ENCODE peak calls at places on chromosomes 4 and X, in seven cellular contexts. One of them, this sample, is unnamed.

GRCh38 chr4:38889143-38889542 is 21.5 kb downstream of the FAM114A1 start:
- DNase-seq in cardiac fibroblast: peak
- DNase-seq in posterior cingulate gyrus: no peak
- DNase-seq in heart left ventricle: no peak
- DNase-seq in GM12891: peak
- DNase-seq in memory B cell: no peak
- DNase-seq in SIG-M5: no peak
- DNase-seq in this sample: no peak

GRCh38 chr4:138269175-138269574 is 27.0 kb upstream of the SLC7A11 start:
- DNase-seq in heart left ventricle: no peak
- DNase-seq in memory B cell: no peak
- DNase-seq in posterior cingulate gyrus: no peak
- DNase-seq in cardiac fibroblast: no peak
- DNase-seq in SIG-M5: no peak
- DNase-seq in GM12891: no peak
- DNase-seq in this sample: no peak

GRCh38 chr4:8318509-8318908 is 49.0 kb downstream of the HTRA3 start:
- DNase-seq in memory B cell: no peak
- DNase-seq in GM12891: no peak
- DNase-seq in posterior cingulate gyrus: no peak
- DNase-seq in cardiac fibroblast: no peak
- DNase-seq in heart left ventricle: no peak
- DNase-seq in SIG-M5: no peak
- DNase-seq in this sample: no peak

GRCh38 chr4:125736057-125736456 is 421.3 kb downstream of the FAT4 start:
- DNase-seq in memory B cell: no peak
- DNase-seq in posterior cingulate gyrus: no peak
- DNase-seq in SIG-M5: no peak
- DNase-seq in heart left ventricle: no peak
- DNase-seq in cardiac fibroblast: peak
- DNase-seq in GM12891: no peak
- DNase-seq in this sample: no peak

GRCh38 chr4:83961575-83961974 is 425.7 kb downstream of the GPAT3 start:
- DNase-seq in SIG-M5: no peak
- DNase-seq in memory B cell: no peak
- DNase-seq in cardiac fibroblast: peak
- DNase-seq in posterior cingulate gyrus: no peak
- DNase-seq in GM12891: no peak
- DNase-seq in heart left ventricle: no peak
- DNase-seq in this sample: no peak

GRCh38 chrX:19904778-19905367 is 17.5 kb upstream of the SH3KBP1 start:
- DNase-seq in cardiac fibroblast: peak
- DNase-seq in posterior cingulate gyrus: no peak
- DNase-seq in heart left ventricle: no peak
- DNase-seq in memory B cell: no peak
- DNase-seq in GM12891: peak
- DNase-seq in SIG-M5: peak
- DNase-seq in this sample: no peak

GRCh38 chr4:176769519-176769918 is 23.2 kb downstream of the VEGFC start:
- DNase-seq in heart left ventricle: no peak
- DNase-seq in GM12891: no peak
- DNase-seq in posterior cingulate gyrus: no peak
- DNase-seq in SIG-M5: no peak
- DNase-seq in cardiac fibroblast: peak
- DNase-seq in memory B cell: no peak
- DNase-seq in this sample: no peak

GRCh38 chr4:26557164-26557563 is 26.7 kb upstream of the TBC1D19 start:
- DNase-seq in posterior cingulate gyrus: no peak
- DNase-seq in memory B cell: no peak
- DNase-seq in cardiac fibroblast: peak
- DNase-seq in SIG-M5: no peak
- DNase-seq in GM12891: no peak
- DNase-seq in heart left ventricle: no peak
- DNase-seq in this sample: no peak

GRCh38 chr4:40843696-40844095 is 93.9 kb downstream of the NSUN7 start:
- DNase-seq in cardiac fibroblast: no peak
- DNase-seq in SIG-M5: no peak
- DNase-seq in GM12891: no peak
- DNase-seq in posterior cingulate gyrus: no peak
- DNase-seq in heart left ventricle: no peak
- DNase-seq in memory B cell: no peak
- DNase-seq in this sample: no peak

GRCh38 chr4:40482985-40483647 is 146.5 kb downstream of the RBM47 start:
- DNase-seq in GM12891: no peak
- DNase-seq in posterior cingulate gyrus: no peak
- DNase-seq in memory B cell: no peak
- DNase-seq in cardiac fibroblast: no peak
- DNase-seq in heart left ventricle: no peak
- DNase-seq in SIG-M5: no peak
- DNase-seq in this sample: peak

GRCh38 chr4:89284828-89285227 is 22.8 kb downstream of the GPRIN3 start:
- DNase-seq in cardiac fibroblast: no peak
- DNase-seq in posterior cingulate gyrus: no peak
- DNase-seq in GM12891: no peak
- DNase-seq in memory B cell: no peak
- DNase-seq in heart left ventricle: no peak
- DNase-seq in SIG-M5: no peak
- DNase-seq in this sample: no peak

GRCh38 chr4:52659722-52660261 is 691 bp upstream of the USP46 start:
- DNase-seq in posterior cingulate gyrus: peak
- DNase-seq in SIG-M5: no peak
- DNase-seq in memory B cell: no peak
- DNase-seq in GM12891: no peak
- DNase-seq in heart left ventricle: peak
- DNase-seq in cardiac fibroblast: peak
- DNase-seq in this sample: peak

GRCh38 chr4:88737304-88738015 is 39.8 kb upstream of the NAP1L5 start:
- DNase-seq in GM12891: peak
- DNase-seq in heart left ventricle: no peak
- DNase-seq in SIG-M5: no peak
- DNase-seq in memory B cell: no peak
- DNase-seq in cardiac fibroblast: no peak
- DNase-seq in posterior cingulate gyrus: no peak
- DNase-seq in this sample: no peak

GRCh38 chr4:98687876-98688275 is 29.5 kb upstream of the TSPAN5 start:
- DNase-seq in GM12891: no peak
- DNase-seq in heart left ventricle: no peak
- DNase-seq in memory B cell: no peak
- DNase-seq in posterior cingulate gyrus: no peak
- DNase-seq in SIG-M5: no peak
- DNase-seq in cardiac fibroblast: peak
- DNase-seq in this sample: no peak